ENCODE peak calls at places on chromosomes 13 and 19, in six cellular contexts. Z is GM12865, O is omental fat pad, C is GM06990, B is D721Med, Y is AG10803. A is an unnamed sample.

GRCh38 chr19:4985551-4985991 is 16.7 kb downstream of the KDM4B start:
- DNase-seq in O (no peak), B (no peak), Z (no peak), Y (no peak), C (no peak), A (no peak)

GRCh38 chr13:20489185-20489820 is 36.4 kb downstream of the CRYL1 start:
- DNase-seq in B (no peak), C (no peak), O (no peak), Z (no peak), Y (no peak), A (no peak)

GRCh38 chr13:27293873-27294515 is 23.4 kb downstream of the RASL11A start:
- DNase-seq in Z (no peak), Y (no peak), O (no peak), B (no peak), C (no peak), A (no peak)

GRCh38 chr13:77386880-77387606 is 60.1 kb upstream of the MYCBP2 start:
- DNase-seq in C (peak), B (no peak), O (no peak), Y (peak), Z (peak), A (no peak)

GRCh38 chr13:98307744-98308524 is 130.9 kb upstream of the RNF113B start:
- DNase-seq in Y (peak), Z (no peak), O (no peak), B (no peak), C (no peak), A (no peak)

GRCh38 chr13:109253316-109253715 is 533.1 kb downstream of the IRS2 start:
- DNase-seq in Y (no peak), C (no peak), B (no peak), O (no peak), Z (no peak), A (no peak)

GRCh38 chr19:19410553-19411550 is 5.4 kb downstream of the GATAD2A start:
- DNase-seq in Z (peak), O (no peak), B (no peak), Y (no peak), C (peak), A (peak)

GRCh38 chr13:114077121-114077937 is 55.1 kb downstream of the RASA3 start:
- DNase-seq in B (no peak), O (peak), Y (no peak), C (no peak), Z (no peak), A (no peak)

GRCh38 chr13:25988655-25989054 is 63.2 kb downstream of the SHISA2 start:
- DNase-seq in O (no peak), Y (no peak), Z (no peak), B (no peak), C (no peak), A (no peak)

GRCh38 chr13:46106839-46107371 is 2.1 kb upstream of the CPB2 start:
- DNase-seq in Z (no peak), Y (no peak), O (no peak), B (no peak), C (no peak), A (no peak)

GRCh38 chr13:113364371-113364932 is 522 bp upstream of the GRTP1 start:
- DNase-seq in Y (no peak), O (no peak), C (no peak), B (no peak), Z (no peak), A (no peak)

GRCh38 chr13:49546559-49546958 is 38.8 kb downstream of the RCBTB1 start:
- DNase-seq in C (no peak), B (no peak), O (no peak), Z (no peak), Y (no peak), A (no peak)

GRCh38 chr13:107835339-107836018 is 379.9 kb downstream of the LIG4 start:
- DNase-seq in Y (peak), Z (no peak), B (no peak), O (no peak), C (no peak), A (no peak)

GRCh38 chr13:45402641-45403040 is 15.5 kb downstream of the SLC25A30 start:
- DNase-seq in O (no peak), C (no peak), Y (no peak), Z (no peak), B (no peak), A (no peak)

GRCh38 chr19:4870025-4870700 is 2.7 kb upstream of the PLIN3 start:
- DNase-seq in Z (peak), O (no peak), Y (peak), C (no peak), B (peak), A (no peak)

GRCh38 chr13:75761373-75761772 is 125.2 kb downstream of the LMO7 start:
- DNase-seq in B (no peak), O (no peak), Y (no peak), C (no peak), Z (peak), A (no peak)

GRCh38 chr13:75762066-75762937 is 126.2 kb downstream of the LMO7 start:
- DNase-seq in C (peak), B (no peak), Y (no peak), O (no peak), Z (peak), A (no peak)

GRCh38 chr13:75759531-75759930 is 123.4 kb downstream of the LMO7 start:
- DNase-seq in C (no peak), Y (no peak), Z (no peak), B (no peak), O (no peak), A (no peak)

GRCh38 chr13:75762967-75763366 is 126.8 kb downstream of the LMO7 start:
- DNase-seq in Z (no peak), O (no peak), C (no peak), B (no peak), Y (no peak), A (no peak)

GRCh38 chr13:75760182-75760981 is 124.3 kb downstream of the LMO7 start:
- DNase-seq in Y (no peak), O (no peak), B (no peak), C (no peak), Z (no peak), A (no peak)
- TF ChIP-seq CTCF in Y (peak), O (no peak), B (no peak), C (no peak), Z (no peak), A (no peak)

GRCh38 chr19:41937976-41938375 is 9.7 kb upstream of the ERFL start:
- DNase-seq in O (no peak), Y (no peak), C (no peak), Z (no peak), B (no peak), A (no peak)
- TF ChIP-seq CTCF in O (no peak), Y (no peak), C (peak), Z (no peak), B (no peak), A (no peak)

DNA sequence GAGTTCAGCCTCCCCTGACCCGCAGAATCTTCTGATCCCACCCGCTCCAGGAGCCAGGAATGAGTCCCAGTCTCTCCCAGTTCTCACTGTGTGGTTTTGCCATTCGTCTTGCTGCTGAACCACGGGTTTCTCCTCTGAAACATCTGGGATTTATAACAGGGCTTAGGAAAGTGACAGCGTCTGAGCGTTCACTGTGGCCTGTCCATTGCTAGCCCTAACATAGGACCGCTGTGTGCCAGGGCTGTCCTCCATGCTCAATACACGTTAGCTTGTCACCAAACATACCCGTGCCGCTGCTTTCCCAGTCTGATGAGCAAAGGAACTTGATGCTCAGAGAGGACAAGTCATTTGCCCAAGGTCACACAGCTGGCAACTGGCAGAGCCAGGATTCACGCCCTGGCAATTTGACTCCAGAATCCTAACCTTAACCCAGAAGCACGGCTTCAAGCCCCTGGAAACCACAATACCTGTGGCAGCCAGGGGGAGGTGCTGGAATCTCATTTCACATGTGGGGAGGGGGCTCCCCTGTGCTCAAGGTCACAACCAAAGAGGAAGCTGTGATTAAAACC is 1.1 kb upstream of the APOE start:
- DNase-seq in Z (peak), B (no peak), Y (no peak), O (no peak), C (no peak), A (no peak)
- TF ChIP-seq CTCF in Z (peak), B (peak), Y (peak), O (no peak), C (peak), A (no peak)

GRCh38 chr19:16969127-16969526 is 57.5 kb downstream of the CPAMD8 start:
- DNase-seq in B (no peak), Z (peak), O (no peak), Y (no peak), C (no peak), A (no peak)
- TF ChIP-seq CTCF in B (no peak), Z (peak), O (no peak), Y (no peak), C (no peak), A (no peak)

DNA sequence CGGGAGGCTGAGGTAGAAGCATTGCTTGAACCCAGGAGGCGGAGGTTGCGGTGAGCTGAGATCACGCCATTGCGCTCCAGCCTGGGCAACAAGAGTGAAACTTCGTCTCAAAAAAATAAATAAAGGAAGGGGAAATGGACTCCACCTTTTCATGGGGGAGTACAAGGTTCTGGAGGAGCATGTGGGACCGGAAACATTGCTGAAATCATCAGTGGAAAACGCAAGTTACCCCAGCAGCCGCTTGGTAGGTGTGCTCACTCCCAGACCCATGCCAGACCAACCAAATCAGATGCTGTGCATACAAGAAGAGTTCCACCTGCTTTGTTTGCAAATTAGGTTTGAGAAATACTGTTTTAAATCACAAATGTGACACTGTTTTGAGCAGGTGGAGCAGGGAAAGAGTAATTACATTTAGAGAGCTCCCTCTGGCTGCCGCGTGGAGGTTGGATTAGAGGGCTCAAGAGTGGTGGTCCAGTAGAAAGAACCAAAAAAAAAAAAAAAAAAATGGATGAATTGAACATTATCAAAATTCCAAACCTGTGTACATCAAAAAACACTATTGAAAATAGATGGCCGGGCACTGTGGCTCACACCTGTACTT is 4.9 kb downstream of the ERICH4 start:
- DNase-seq in C (no peak), B (no peak), Y (no peak), Z (no peak), O (no peak), A (no peak)
- TF ChIP-seq CTCF in C (no peak), B (no peak), Y (no peak), Z (no peak), O (no peak), A (no peak)

GRCh38 chr19:6738726-6739389 is 622 bp upstream of the TRIP10 start:
- DNase-seq in Y (no peak), B (no peak), O (no peak), C (peak), Z (peak), A (no peak)
- TF ChIP-seq CTCF in Y (no peak), B (no peak), O (no peak), C (no peak), Z (no peak), A (peak)